ENCODE peak calls at places on chromosomes 4 and X, in nine cellular contexts. I, F, Z, Q, A, M, Y, B and C are unnamed samples.
A peak's percentile ranks its signal among the peaks of the same experiment; 100 is the strongest.

GRCh38 chr4:102862016-102862415 is 6.8 kb upstream of the CISD2 start:
- DNase-seq in Y (no peak), Z (no peak), F (no peak), Q (no peak), I (no peak), M (peak; percentile 59), A (no peak), B (no peak), C (no peak)

GRCh38 chr4:118773082-118773792 is 62.7 kb downstream of the SEC24D start:
- DNase-seq in F (peak; percentile 84), Y (no peak), M (no peak), B (no peak), A (no peak), Z (no peak), Q (no peak), I (no peak), C (no peak)

GRCh38 chr4:48780867-48781219 is 764 bp upstream of the FRYL start:
- DNase-seq in Z (no peak), Q (no peak), B (peak; percentile 9), F (no peak), M (no peak), Y (peak; percentile 11), I (no peak), A (peak; percentile 30), C (peak; percentile 18)

GRCh38 chrX:131827935-131828334 is 195.2 kb upstream of the STK26 start:
- DNase-seq in I (no peak), Y (peak; percentile 23), Z (peak; percentile 26), M (peak; percentile 54), F (no peak), Q (no peak), A (no peak), B (peak; percentile 28), C (no peak)

GRCh38 chr4:181293014-181293413 is 950.2 kb upstream of the TENM3 start:
- DNase-seq in M (no peak), I (no peak), Y (no peak), A (no peak), Q (no peak), B (no peak), Z (no peak), F (no peak), C (no peak)

GRCh38 chrX:107293056-107293455 is 86.6 kb downstream of the DNAAF6 start:
- DNase-seq in A (no peak), Z (no peak), M (no peak), Q (no peak), F (no peak), Y (no peak), B (no peak), I (no peak), C (no peak)

GRCh38 chrX:9114245-9114644 is 80.3 kb upstream of the FAM9B start:
- DNase-seq in Y (no peak), I (no peak), B (no peak), F (no peak), A (no peak), Q (no peak), M (no peak), Z (no peak), C (no peak)

GRCh38 chrX:49278081-49278480 is 8.5 kb downstream of the PPP1R3F start:
- DNase-seq in I (no peak), Y (no peak), B (no peak), A (no peak), F (no peak), Q (no peak), M (no peak), Z (no peak), C (no peak)

GRCh38 chr4:7156273-7157139 is 35.8 kb upstream of the SORCS2 start:
- DNase-seq in I (no peak), Q (no peak), Z (peak; percentile 60), Y (peak; percentile 26), M (no peak), F (peak; percentile 22), A (no peak), B (peak; percentile 68), C (peak; percentile 12)

GRCh38 chr4:67891645-67892044 is 7.8 kb upstream of the TMPRSS11D start:
- DNase-seq in A (no peak), Z (no peak), I (no peak), F (no peak), Q (no peak), M (no peak), Y (no peak), B (no peak), C (no peak)

GRCh38 chr4:7328913-7329638 is 105.7 kb downstream of the PSAPL1 start:
- DNase-seq in Z (no peak), Y (peak; percentile 77), M (peak; percentile 52), F (peak; percentile 91), Q (peak; percentile 8), B (no peak), A (no peak), I (peak; percentile 25), C (no peak)

GRCh38 chr4:89469930-89470375 is 162.4 kb upstream of the GPRIN3 start:
- DNase-seq in Y (peak; percentile 89), F (peak; percentile 89), B (no peak), M (peak; percentile 43), Z (no peak), Q (peak; percentile 77), A (peak; percentile 2), I (peak; percentile 93), C (peak; percentile 66)

GRCh38 chrX:154738013-154738738 is 12.7 kb downstream of the GAB3 start:
- DNase-seq in Q (no peak), B (no peak), I (peak; percentile 68), Y (peak; percentile 82), F (peak; percentile 83), A (no peak), Z (no peak), M (no peak), C (peak; percentile 65)

GRCh38 chr4:128525387-128525786 is 237.8 kb upstream of the PGRMC2 start:
- DNase-seq in Y (no peak), Z (no peak), Q (no peak), M (no peak), B (no peak), I (peak; percentile 56), F (peak; percentile 65), A (no peak), C (peak; percentile 51)

GRCh38 chr4:139609647-139610046 is 53.6 kb upstream of the SETD7 start:
- DNase-seq in Z (no peak), Y (peak; percentile 61), F (peak; percentile 39), B (no peak), A (no peak), Q (no peak), I (peak; percentile 75), M (no peak), C (no peak)

GRCh38 chr4:67651536-67651935 is 49.4 kb downstream of the UBA6 start:
- DNase-seq in Q (no peak), B (no peak), F (no peak), Y (no peak), I (no peak), A (no peak), Z (no peak), M (no peak), C (no peak)

GRCh38 chrX:26845051-26845450 is 618.1 kb downstream of the PPP4R3C start:
- DNase-seq in Q (no peak), F (no peak), M (no peak), Y (peak; percentile 59), Z (no peak), I (peak; percentile 48), A (no peak), B (no peak), C (peak; percentile 53)

GRCh38 chr4:36163198-36163597 is 81.1 kb downstream of the ARAP2 start:
- DNase-seq in B (no peak), I (no peak), A (no peak), Z (no peak), F (no peak), M (no peak), Q (no peak), Y (no peak), C (no peak)

GRCh38 chr4:1113311-1114009 is at the start of gene RNF212:
- DNase-seq in Y (no peak), Q (no peak), Z (no peak), I (no peak), B (peak; percentile 79), A (peak; percentile 18), M (no peak), F (no peak), C (no peak)

GRCh38 chrX:70970482-70970999 is 39.6 kb upstream of the SLC7A3 start:
- DNase-seq in M (peak; percentile 24), A (no peak), Z (no peak), Y (no peak), Q (no peak), I (no peak), B (peak; percentile 17), F (peak; percentile 30), C (no peak)